ENCODE peak calls at places on chromosomes 7 and 10, in eight cellular contexts. One of them, this sample, is unnamed.

GRCh38 chr7:108164342-108164741 is 34.2 kb upstream of the LAMB4 start:
- DNase-seq in astrocyte of the spinal cord: no peak
- DNase-seq in lung: no peak
- DNase-seq in colonic mucosa: no peak
- DNase-seq in natural killer cell: no peak
- DNase-seq in H9: no peak
- DNase-seq in heart left ventricle: no peak
- DNase-seq in Caco-2: no peak
- DNase-seq in this sample: no peak

GRCh38 chr10:100442548-100442947 is 20.3 kb upstream of the WNT8B start:
- DNase-seq in lung: no peak
- DNase-seq in heart left ventricle: no peak
- DNase-seq in colonic mucosa: no peak
- DNase-seq in H9: no peak
- DNase-seq in astrocyte of the spinal cord: no peak
- DNase-seq in natural killer cell: no peak
- DNase-seq in Caco-2: peak; percentile 36
- DNase-seq in this sample: no peak

GRCh38 chr7:10939237-10939910 is 34.3 kb upstream of the PHF14 start:
- DNase-seq in H9: no peak
- DNase-seq in Caco-2: no peak
- DNase-seq in astrocyte of the spinal cord: no peak
- DNase-seq in heart left ventricle: no peak
- DNase-seq in colonic mucosa: no peak
- DNase-seq in lung: no peak
- DNase-seq in natural killer cell: no peak
- DNase-seq in this sample: no peak

GRCh38 chr7:55060690-55061414 is 42.0 kb downstream of the EGFR start:
- DNase-seq in heart left ventricle: no peak
- DNase-seq in natural killer cell: no peak
- DNase-seq in Caco-2: no peak
- DNase-seq in colonic mucosa: no peak
- DNase-seq in H9: no peak
- DNase-seq in astrocyte of the spinal cord: peak; percentile 51
- DNase-seq in lung: peak; percentile 41
- DNase-seq in this sample: no peak

GRCh38 chr7:20381406-20382034 is 50.8 kb downstream of the ITGB8 start:
- DNase-seq in H9: no peak
- DNase-seq in Caco-2: no peak
- DNase-seq in astrocyte of the spinal cord: no peak
- DNase-seq in colonic mucosa: no peak
- DNase-seq in lung: no peak
- DNase-seq in natural killer cell: no peak
- DNase-seq in heart left ventricle: no peak
- DNase-seq in this sample: no peak

GRCh38 chr10:95474228-95475002 is 86.8 kb downstream of the SORBS1 start:
- DNase-seq in astrocyte of the spinal cord: peak; percentile 63
- DNase-seq in Caco-2: peak; percentile 50
- DNase-seq in heart left ventricle: peak; percentile 55
- DNase-seq in natural killer cell: no peak
- DNase-seq in lung: no peak
- DNase-seq in colonic mucosa: peak; percentile 55
- DNase-seq in H9: no peak
- DNase-seq in this sample: no peak

GRCh38 chr10:14879055-14879800 is 562 bp downstream of the SUV39H2 start:
- DNase-seq in colonic mucosa: peak; percentile 41
- DNase-seq in astrocyte of the spinal cord: no peak
- DNase-seq in natural killer cell: peak; percentile 19
- DNase-seq in Caco-2: no peak
- DNase-seq in lung: peak; percentile 32
- DNase-seq in heart left ventricle: peak; percentile 32
- DNase-seq in H9: no peak
- DNase-seq in this sample: no peak

GRCh38 chr7:91571601-91572000 is 307.4 kb downstream of the FZD1 start:
- DNase-seq in natural killer cell: no peak
- DNase-seq in colonic mucosa: no peak
- DNase-seq in H9: no peak
- DNase-seq in heart left ventricle: no peak
- DNase-seq in lung: no peak
- DNase-seq in Caco-2: no peak
- DNase-seq in astrocyte of the spinal cord: no peak
- DNase-seq in this sample: no peak

GRCh38 chr10:131179386-131179785 is 132.1 kb downstream of the TCERG1L start:
- DNase-seq in Caco-2: no peak
- DNase-seq in heart left ventricle: no peak
- DNase-seq in lung: no peak
- DNase-seq in natural killer cell: no peak
- DNase-seq in astrocyte of the spinal cord: no peak
- DNase-seq in H9: peak; percentile 15
- DNase-seq in colonic mucosa: no peak
- DNase-seq in this sample: no peak

GRCh38 chr10:25974897-25975459 is 40.9 kb downstream of the MYO3A start:
- DNase-seq in astrocyte of the spinal cord: peak; percentile 2
- DNase-seq in lung: no peak
- DNase-seq in natural killer cell: no peak
- DNase-seq in colonic mucosa: no peak
- DNase-seq in H9: no peak
- DNase-seq in heart left ventricle: no peak
- DNase-seq in Caco-2: no peak
- DNase-seq in this sample: no peak

GRCh38 chr10:47047127-47047504 is 135.9 kb downstream of the PTPN20 start:
- DNase-seq in astrocyte of the spinal cord: no peak
- DNase-seq in Caco-2: no peak
- DNase-seq in lung: no peak
- DNase-seq in H9: no peak
- DNase-seq in natural killer cell: no peak
- DNase-seq in heart left ventricle: peak; percentile 2
- DNase-seq in colonic mucosa: no peak
- DNase-seq in this sample: no peak

GRCh38 chr10:47049056-47049851 is 138.0 kb downstream of the PTPN20 start:
- DNase-seq in colonic mucosa: no peak
- DNase-seq in natural killer cell: no peak
- DNase-seq in Caco-2: no peak
- DNase-seq in H9: peak; percentile 12
- DNase-seq in lung: no peak
- DNase-seq in astrocyte of the spinal cord: no peak
- DNase-seq in heart left ventricle: peak; percentile 4
- DNase-seq in this sample: no peak

GRCh38 chr10:47046321-47047126 is 135.3 kb downstream of the PTPN20 start:
- DNase-seq in Caco-2: peak; percentile 34
- DNase-seq in lung: no peak
- DNase-seq in astrocyte of the spinal cord: no peak
- DNase-seq in colonic mucosa: no peak
- DNase-seq in H9: no peak
- DNase-seq in natural killer cell: no peak
- DNase-seq in heart left ventricle: peak; percentile 18
- DNase-seq in this sample: peak; percentile 9

GRCh38 chr10:47048533-47048905 is 137.3 kb downstream of the PTPN20 start:
- DNase-seq in heart left ventricle: peak; percentile 7
- DNase-seq in Caco-2: no peak
- DNase-seq in astrocyte of the spinal cord: no peak
- DNase-seq in colonic mucosa: no peak
- DNase-seq in H9: peak; percentile 62
- DNase-seq in natural killer cell: no peak
- DNase-seq in lung: no peak
- DNase-seq in this sample: peak; percentile 11

DNA sequence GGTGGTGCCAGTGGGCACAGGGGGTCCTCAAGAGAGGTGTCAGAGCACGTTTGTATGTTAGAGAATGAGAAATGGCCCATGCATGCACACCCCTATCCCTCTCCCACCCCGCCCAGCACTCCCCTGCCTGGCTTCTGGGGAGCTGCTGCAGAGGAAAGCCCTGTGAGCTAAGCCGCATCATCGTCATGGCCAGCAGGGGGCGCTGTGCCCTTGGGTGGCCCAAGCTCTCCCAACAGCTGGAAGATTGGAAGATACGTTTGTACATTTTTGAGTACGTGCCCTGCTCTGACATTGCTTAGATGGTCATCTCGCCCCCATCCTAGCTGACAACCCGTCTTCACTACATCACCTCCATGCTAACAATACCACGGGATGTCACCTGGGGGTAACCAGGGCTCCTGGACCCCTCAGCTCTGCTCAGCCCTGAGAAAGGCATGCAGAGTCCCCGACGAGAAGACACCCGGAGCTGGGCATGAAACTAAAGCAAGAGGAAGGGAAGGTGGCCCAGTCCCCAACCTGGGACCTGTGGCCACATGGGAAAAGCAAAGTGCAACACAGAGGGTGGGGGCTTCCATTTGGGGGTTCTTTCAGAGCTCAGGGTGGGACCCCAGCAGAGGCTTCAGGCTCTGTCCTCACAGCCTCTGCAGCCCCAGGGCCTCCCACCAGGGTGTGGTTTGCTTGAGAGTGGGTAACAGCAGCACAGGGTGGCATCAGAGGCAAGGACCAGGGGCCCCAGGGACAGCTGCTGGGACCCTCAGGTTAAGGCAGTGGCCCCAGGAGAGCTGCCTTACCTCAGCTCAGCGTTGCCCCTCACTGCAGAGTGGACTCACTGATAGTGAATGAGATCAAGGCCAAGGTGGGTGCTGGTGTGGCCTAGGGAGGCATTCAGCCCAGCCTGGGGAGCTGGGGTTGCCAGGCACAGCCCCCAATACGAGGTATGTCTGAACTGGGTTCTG is 136.6 kb downstream of the PTPN20 start:
- DNase-seq in astrocyte of the spinal cord: peak; percentile 69
- DNase-seq in colonic mucosa: peak; percentile 81
- DNase-seq in Caco-2: peak; percentile 74
- DNase-seq in heart left ventricle: peak; percentile 59
- DNase-seq in lung: peak; percentile 72
- DNase-seq in H9: peak; percentile 78
- DNase-seq in natural killer cell: peak; percentile 46
- DNase-seq in this sample: peak; percentile 41
- TF ChIP-seq CTCF in astrocyte of the spinal cord: peak; percentile 87
- TF ChIP-seq CTCF in colonic mucosa: peak; percentile 95
- TF ChIP-seq CTCF in Caco-2: peak; percentile 97
- TF ChIP-seq CTCF in heart left ventricle: peak; percentile 82
- TF ChIP-seq CTCF in lung: peak; percentile 76
- TF ChIP-seq CTCF in H9: peak; percentile 93
- TF ChIP-seq CTCF in natural killer cell: peak; percentile 53
- TF ChIP-seq CTCF in this sample: no peak

GRCh38 chr10:69881202-69881601 is 79.5 kb downstream of the COL13A1 start:
- DNase-seq in lung: no peak
- DNase-seq in Caco-2: no peak
- DNase-seq in colonic mucosa: no peak
- DNase-seq in astrocyte of the spinal cord: no peak
- DNase-seq in H9: no peak
- DNase-seq in natural killer cell: no peak
- DNase-seq in heart left ventricle: no peak
- DNase-seq in this sample: no peak

GRCh38 chr10:69885379-69886156 is 83.9 kb downstream of the COL13A1 start:
- DNase-seq in colonic mucosa: no peak
- DNase-seq in astrocyte of the spinal cord: no peak
- DNase-seq in Caco-2: no peak
- DNase-seq in heart left ventricle: no peak
- DNase-seq in natural killer cell: no peak
- DNase-seq in lung: no peak
- DNase-seq in H9: no peak
- DNase-seq in this sample: no peak

GRCh38 chr10:69884686-69885085 is 83.0 kb downstream of the COL13A1 start:
- DNase-seq in lung: no peak
- DNase-seq in Caco-2: no peak
- DNase-seq in H9: no peak
- DNase-seq in heart left ventricle: no peak
- DNase-seq in colonic mucosa: no peak
- DNase-seq in natural killer cell: no peak
- DNase-seq in astrocyte of the spinal cord: no peak
- DNase-seq in this sample: no peak

GRCh38 chr10:69883680-69884375 is 82.1 kb downstream of the COL13A1 start:
- DNase-seq in astrocyte of the spinal cord: no peak
- DNase-seq in Caco-2: no peak
- DNase-seq in heart left ventricle: no peak
- DNase-seq in colonic mucosa: no peak
- DNase-seq in H9: no peak
- DNase-seq in lung: no peak
- DNase-seq in natural killer cell: no peak
- DNase-seq in this sample: no peak

DNA sequence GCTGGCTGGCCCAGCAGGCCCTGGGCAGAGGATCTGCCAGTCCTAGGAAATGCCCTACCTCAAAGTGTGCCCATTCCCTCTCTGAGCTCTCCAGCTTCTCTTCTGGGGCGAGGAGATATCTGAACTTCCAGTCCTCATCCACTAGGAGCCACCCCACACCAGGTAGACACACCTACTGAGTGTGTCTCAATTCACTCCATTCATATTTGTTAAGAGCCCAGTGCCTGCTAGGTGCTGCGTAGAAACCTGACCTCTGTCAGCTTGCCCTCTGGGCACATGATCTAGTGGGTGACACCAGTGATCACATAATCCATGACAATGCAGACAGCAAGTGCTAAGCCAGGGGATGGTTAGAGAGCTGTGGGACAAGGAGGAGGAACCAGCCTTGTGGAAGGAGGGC is 81.5 kb downstream of the COL13A1 start:
- DNase-seq in heart left ventricle: no peak
- DNase-seq in natural killer cell: no peak
- DNase-seq in colonic mucosa: peak; percentile 58
- DNase-seq in Caco-2: peak; percentile 75
- DNase-seq in H9: no peak
- DNase-seq in lung: no peak
- DNase-seq in astrocyte of the spinal cord: no peak
- DNase-seq in this sample: no peak
- TF ChIP-seq CTCF in heart left ventricle: no peak
- TF ChIP-seq CTCF in natural killer cell: no peak
- TF ChIP-seq CTCF in colonic mucosa: peak; percentile 44
- TF ChIP-seq CTCF in Caco-2: peak; percentile 96
- TF ChIP-seq CTCF in H9: peak; percentile 60
- TF ChIP-seq CTCF in lung: no peak
- TF ChIP-seq CTCF in astrocyte of the spinal cord: peak; percentile 5
- TF ChIP-seq CTCF in this sample: no peak

GRCh38 chr10:101710064-101710695 is 15.2 kb upstream of the FBXW4 start:
- DNase-seq in Caco-2: no peak
- DNase-seq in lung: no peak
- DNase-seq in astrocyte of the spinal cord: peak; percentile 20
- DNase-seq in colonic mucosa: no peak
- DNase-seq in H9: no peak
- DNase-seq in heart left ventricle: no peak
- DNase-seq in natural killer cell: no peak
- DNase-seq in this sample: no peak
- TF ChIP-seq CTCF in Caco-2: no peak
- TF ChIP-seq CTCF in lung: no peak
- TF ChIP-seq CTCF in astrocyte of the spinal cord: peak; percentile 27
- TF ChIP-seq CTCF in colonic mucosa: no peak
- TF ChIP-seq CTCF in H9: peak; percentile 35
- TF ChIP-seq CTCF in heart left ventricle: no peak
- TF ChIP-seq CTCF in natural killer cell: no peak
- TF ChIP-seq CTCF in this sample: no peak

GRCh38 chr7:104550362-104550761 is 222.0 kb downstream of the LHFPL3 start:
- DNase-seq in colonic mucosa: no peak
- DNase-seq in heart left ventricle: no peak
- DNase-seq in H9: no peak
- DNase-seq in Caco-2: no peak
- DNase-seq in astrocyte of the spinal cord: peak; percentile 4
- DNase-seq in lung: no peak
- DNase-seq in natural killer cell: no peak
- DNase-seq in this sample: no peak
- TF ChIP-seq CTCF in colonic mucosa: no peak
- TF ChIP-seq CTCF in heart left ventricle: no peak
- TF ChIP-seq CTCF in H9: no peak
- TF ChIP-seq CTCF in Caco-2: no peak
- TF ChIP-seq CTCF in astrocyte of the spinal cord: no peak
- TF ChIP-seq CTCF in lung: no peak
- TF ChIP-seq CTCF in natural killer cell: no peak
- TF ChIP-seq CTCF in this sample: no peak

This sample was measured in activated B cell treated with CpG ODN at 0.5 μM for 24 hours.